ENCODE peak calls at places on chromosomes 7 and 10, in seven cellular contexts. Y is coronary artery; V is GM12891; U is effector CD8-positive, alpha-beta T cell; O is stimulated activated CD4-positive, alpha-beta T cell treated with anti-CD3 and anti-CD28 coated beads, Interleukin-15, amount 100 ng/mL, for 24 hours; P is activated T-cell treated with anti-CD3 and anti-CD28 coated beads for 1 hour; B is DMS79 treated with DMSO at 0.1 percent for 48 hours. H is an unnamed sample.

GRCh38 chr10:99937630-99938029 is 72.1 kb downstream of the DNMBP start:
- DNase-seq in B (no peak), V (no peak), U (no peak), P (no peak), Y (no peak), O (no peak), H (no peak)

GRCh38 chr10:689433-690226 is at the start of gene DIP2C:
- DNase-seq in O (peak; percentile 11), P (no peak), V (no peak), U (no peak), Y (no peak), B (peak; percentile 7), H (no peak)

GRCh38 chr7:18565337-18565736 is 69.8 kb downstream of the HDAC9 start:
- DNase-seq in O (no peak), Y (no peak), P (no peak), V (no peak), U (no peak), B (no peak), H (peak; percentile 87)

GRCh38 chr7:57308631-57309408 is 141.2 kb upstream of the ZNF716 start:
- DNase-seq in V (no peak), B (no peak), Y (no peak), P (no peak), U (no peak), O (peak; percentile 19), H (no peak)

GRCh38 chr7:28045592-28045991 is 135.0 kb downstream of the JAZF1 start:
- DNase-seq in P (no peak), V (no peak), B (no peak), O (no peak), Y (no peak), U (no peak), H (no peak)

GRCh38 chr7:32145911-32146310 is 75.7 kb upstream of the PDE1C start:
- DNase-seq in B (no peak), U (no peak), O (no peak), V (no peak), P (no peak), Y (no peak), H (peak; percentile 93)

GRCh38 chr10:70584366-70584765 is 18.2 kb downstream of the PRF1 start:
- DNase-seq in Y (no peak), B (peak; percentile 69), P (no peak), U (no peak), O (no peak), V (no peak), H (no peak)

GRCh38 chr7:69749358-69749757 is 151.1 kb downstream of the AUTS2 start:
- DNase-seq in V (no peak), O (no peak), Y (no peak), P (no peak), U (no peak), B (no peak), H (no peak)

GRCh38 chr7:128056901-128057300 is 25.7 kb upstream of the LRRC4 start:
- DNase-seq in O (no peak), Y (no peak), B (no peak), P (no peak), V (no peak), U (no peak), H (no peak)

GRCh38 chr10:13276749-13277394 is 23.0 kb downstream of the PHYH start:
- DNase-seq in P (no peak), U (no peak), Y (no peak), V (no peak), B (no peak), O (no peak), H (no peak)

GRCh38 chr7:55185941-55186609 is 167.3 kb downstream of the EGFR start:
- DNase-seq in Y (no peak), U (no peak), P (no peak), O (peak; percentile 5), B (no peak), V (no peak), H (no peak)

GRCh38 chr10:6236349-6237188 is 33.8 kb downstream of the PFKFB3 start:
- DNase-seq in B (no peak), U (no peak), V (no peak), P (no peak), Y (no peak), O (no peak), H (no peak)

GRCh38 chr7:4270941-4271715 is 411.0 kb upstream of the FOXK1 start:
- DNase-seq in B (no peak), V (no peak), U (no peak), P (no peak), Y (no peak), O (no peak), H (no peak)

GRCh38 chr7:112272921-112273561 is 66.5 kb downstream of the ZNF277 start:
- DNase-seq in P (no peak), Y (no peak), U (no peak), B (peak; percentile 63), V (no peak), O (peak; percentile 5), H (no peak)

GRCh38 chr7:111255576-111255975 is 164.6 kb downstream of the LRRN3 start:
- DNase-seq in V (no peak), P (no peak), Y (no peak), U (no peak), O (no peak), B (no peak), H (no peak)

GRCh38 chr7:5694221-5694754 is 87.2 kb downstream of the RNF216 start:
- DNase-seq in P (no peak), B (no peak), O (no peak), Y (no peak), U (no peak), V (no peak), H (no peak)

GRCh38 chr7:158567153-158567603 is 20.4 kb downstream of the PTPRN2 start:
- DNase-seq in Y (no peak), P (no peak), O (no peak), V (no peak), U (no peak), B (no peak), H (no peak)

GRCh38 chr7:107931740-107932515 is 40.9 kb downstream of the DLD start:
- DNase-seq in Y (no peak), U (no peak), O (no peak), B (no peak), V (no peak), P (no peak), H (no peak)

GRCh38 chr7:18770154-18770807 is 274.7 kb downstream of the HDAC9 start:
- DNase-seq in P (no peak), V (no peak), B (no peak), Y (no peak), O (no peak), U (no peak), H (no peak)

GRCh38 chr10:97154162-97154561 is 31.6 kb downstream of the SLIT1 start:
- DNase-seq in Y (peak; percentile 43), V (no peak), B (peak; percentile 42), U (no peak), P (no peak), O (no peak), H (no peak)

GRCh38 chr10:23965880-23966279 is 243.1 kb upstream of the KIAA1217 start:
- DNase-seq in O (no peak), U (no peak), P (no peak), V (no peak), Y (no peak), B (no peak), H (no peak)

GRCh38 chr10:12631787-12632562 is 282.6 kb downstream of the CAMK1D start:
- DNase-seq in B (no peak), O (no peak), U (no peak), Y (no peak), P (no peak), V (no peak), H (no peak)

GRCh38 chr7:84809877-84810276 is 377.0 kb downstream of the SEMA3D start:
- DNase-seq in U (no peak), V (no peak), B (no peak), Y (no peak), O (no peak), P (no peak), H (no peak)

GRCh38 chr7:139094030-139094429 is 15.5 kb downstream of the ZC3HAV1 start:
- DNase-seq in U (no peak), B (no peak), O (no peak), Y (no peak), P (no peak), V (no peak), H (no peak)

GRCh38 chr10:121324678-121325213 is 273.5 kb downstream of the FGFR2 start:
- DNase-seq in V (no peak), B (no peak), P (no peak), Y (no peak), O (no peak), U (no peak), H (no peak)

GRCh38 chr10:119368991-119369869 is 161.9 kb downstream of the GRK5 start:
- DNase-seq in O (no peak), U (no peak), V (peak; percentile 70), Y (no peak), B (peak; percentile 16), P (no peak), H (no peak)

GRCh38 chr7:537911-538634 is 18.4 kb upstream of the PDGFA start:
- DNase-seq in O (no peak), U (no peak), V (no peak), B (no peak), P (no peak), Y (no peak), H (no peak)

GRCh38 chr7:7956531-7957221 is 11.9 kb upstream of the GLCCI1 start:
- DNase-seq in B (peak; percentile 58), Y (no peak), U (no peak), P (no peak), O (no peak), V (no peak), H (no peak)

GRCh38 chr7:80699030-80699638 is 60.7 kb downstream of the CD36 start:
- DNase-seq in P (no peak), U (no peak), Y (no peak), O (no peak), V (no peak), B (peak; percentile 83), H (peak; percentile 23)

GRCh38 chr7:116571037-116571436 is 46.2 kb downstream of the CAV1 start:
- DNase-seq in P (no peak), U (no peak), Y (no peak), B (no peak), O (no peak), V (no peak), H (no peak)

GRCh38 chr10:15168296-15168780 is at the start of gene NMT2:
- DNase-seq in O (no peak), B (peak; percentile 48), U (peak; percentile 64), V (peak; percentile 91), Y (peak; percentile 94), P (no peak), H (peak; percentile 34)

GRCh38 chr10:84308481-84309304 is 19.7 kb upstream of the CCSER2 start:
- DNase-seq in Y (no peak), V (no peak), P (no peak), O (peak; percentile 75), U (no peak), B (peak; percentile 43), H (no peak)

GRCh38 chr10:105586451-105587098 is 945.5 kb downstream of the SORCS3 start:
- DNase-seq in B (no peak), U (no peak), P (no peak), V (no peak), O (no peak), Y (no peak), H (no peak)

GRCh38 chr10:3950676-3951275 is 165.8 kb upstream of the KLF6 start:
- DNase-seq in V (no peak), P (no peak), Y (no peak), O (no peak), B (no peak), U (peak; percentile 3), H (no peak)

GRCh38 chr10:6771361-6771760 is 191.3 kb upstream of the PRKCQ start:
- DNase-seq in B (no peak), Y (no peak), V (no peak), O (no peak), U (no peak), P (no peak), H (no peak)

GRCh38 chr7:106824458-106824857 is 40.6 kb upstream of the PIK3CG start:
- DNase-seq in V (no peak), Y (no peak), B (no peak), U (no peak), P (no peak), O (no peak), H (no peak)

GRCh38 chr10:113708640-113709039 is 28.9 kb downstream of the CASP7 start:
- DNase-seq in V (no peak), P (no peak), Y (no peak), U (no peak), O (no peak), B (peak; percentile 40), H (no peak)

GRCh38 chr10:114631678-114632417 is 26.2 kb downstream of the ABLIM1 start:
- DNase-seq in P (peak; percentile 6), Y (peak; percentile 78), O (peak; percentile 58), U (no peak), B (peak; percentile 12), V (peak; percentile 25), H (no peak)